ENCODE peak calls at places on chromosomes 16 and 17, in ten cellular contexts. J is CD4-positive, alpha-beta memory T cell; W is glutamatergic neuron; Z is NCI-H69; V is T-helper 1 cell; D is stimulated activated CD4-positive, alpha-beta T cell treated with anti-CD3 and anti-CD28 coated beads, TNF-alpha, amount 100 ng/mL, for 1 hour; N is epithelial cell of esophagus; T is HepG2; O is ELR; X is adipocyte. I is an unnamed sample.

GRCh38 chr16:31367875-31368274 is 12.9 kb downstream of the ITGAX start:
- DNase-seq in J (no peak), W (no peak), Z (no peak), V (no peak), D (no peak), N (no peak), T (no peak), O (no peak), X (no peak), I (no peak)

GRCh38 chr16:10877472-10877946 is 507 bp downstream of the CIITA start:
- DNase-seq in J (no peak), W (no peak), Z (peak; percentile 78), V (no peak), D (no peak), N (no peak), T (no peak), O (no peak), X (no peak), I (peak; percentile 39)

GRCh38 chr17:73644145-73645049 is at the start of gene SDK2:
- DNase-seq in J (no peak), W (peak; percentile 55), Z (peak; percentile 61), V (no peak), D (no peak), N (peak; percentile 34), T (no peak), O (no peak), X (peak; percentile 25), I (peak; percentile 63)

GRCh38 chr17:32609085-32609484 is 122.3 kb downstream of the CDK5R1 start:
- DNase-seq in J (peak; percentile 69), W (no peak), Z (peak; percentile 80), V (peak; percentile 46), D (peak; percentile 30), N (peak; percentile 79), T (peak; percentile 6), O (peak; percentile 51), X (no peak), I (peak; percentile 44)

GRCh38 chr16:19542138-19542821 is 13.2 kb upstream of the VPS35L start:
- DNase-seq in J (no peak), W (no peak), Z (peak; percentile 98), V (no peak), D (no peak), N (peak; percentile 45), T (peak; percentile 98), O (no peak), X (no peak), I (peak; percentile 98)

GRCh38 chr17:70181376-70181775 is 12.0 kb downstream of the KCNJ2 start:
- DNase-seq in J (no peak), W (no peak), Z (peak; percentile 5), V (no peak), D (no peak), N (peak; percentile 25), T (no peak), O (no peak), X (no peak), I (no peak)

GRCh38 chr16:84520778-84521770 is 16.6 kb upstream of the MEAK7 start:
- DNase-seq in J (no peak), W (no peak), Z (peak; percentile 96), V (no peak), D (no peak), N (peak; percentile 78), T (no peak), O (no peak), X (no peak), I (peak; percentile 71)

GRCh38 chr17:82050761-82051641 is 610 bp downstream of the RFNG start:
- DNase-seq in J (no peak), W (no peak), Z (no peak), V (no peak), D (no peak), N (no peak), T (no peak), O (no peak), X (peak; percentile 23), I (no peak)

GRCh38 chr17:50693041-50693682 is 14.6 kb downstream of the ANKRD40 start:
- DNase-seq in J (no peak), W (no peak), Z (peak; percentile 28), V (no peak), D (no peak), N (peak; percentile 29), T (peak; percentile 92), O (peak; percentile 33), X (peak; percentile 53), I (no peak)

GRCh38 chr17:57868007-57868774 is 18.3 kb upstream of the MRPS23 start:
- DNase-seq in J (no peak), W (peak; percentile 62), Z (peak; percentile 94), V (no peak), D (no peak), N (peak; percentile 95), T (peak; percentile 59), O (peak; percentile 91), X (peak; percentile 87), I (peak; percentile 100)

GRCh38 chr17:17328251-17328650 is 25.1 kb downstream of the NT5M start:
- DNase-seq in J (no peak), W (no peak), Z (no peak), V (no peak), D (no peak), N (no peak), T (no peak), O (no peak), X (no peak), I (no peak)

GRCh38 chr17:78839762-78840529 is 668 bp downstream of the USP36 start:
- DNase-seq in J (peak; percentile 66), W (peak; percentile 46), Z (peak; percentile 64), V (peak; percentile 45), D (peak; percentile 10), N (peak; percentile 48), T (peak; percentile 44), O (peak; percentile 63), X (peak; percentile 75), I (peak; percentile 56)

GRCh38 chr17:57051886-57052342 is 33.1 kb upstream of the AKAP1 start:
- DNase-seq in J (no peak), W (no peak), Z (peak; percentile 96), V (no peak), D (no peak), N (peak; percentile 65), T (no peak), O (no peak), X (no peak), I (no peak)

GRCh38 chr16:89924298-89924924 is 1.3 kb downstream of the TUBB3 start:
- DNase-seq in J (no peak), W (peak; percentile 91), Z (peak; percentile 89), V (no peak), D (no peak), N (peak; percentile 44), T (peak; percentile 55), O (peak; percentile 63), X (peak; percentile 80), I (peak; percentile 82)

GRCh38 chr16:54061454-54061853 is 225.1 kb downstream of the IRX3 start:
- DNase-seq in J (no peak), W (no peak), Z (no peak), V (no peak), D (no peak), N (no peak), T (no peak), O (no peak), X (no peak), I (no peak)

GRCh38 chr16:69443809-69444611 is 19.6 kb downstream of the CYB5B start:
- DNase-seq in J (peak; percentile 31), W (no peak), Z (peak; percentile 20), V (no peak), D (no peak), N (peak; percentile 43), T (no peak), O (peak; percentile 66), X (peak; percentile 74), I (no peak)

GRCh38 chr16:1550061-1550460 is 16.6 kb downstream of the TMEM204 start:
- DNase-seq in J (no peak), W (no peak), Z (no peak), V (no peak), D (no peak), N (no peak), T (no peak), O (no peak), X (no peak), I (peak; percentile 81)

GRCh38 chr17:49375544-49375943 is 13.5 kb upstream of the ZNF652 start:
- DNase-seq in J (no peak), W (no peak), Z (no peak), V (no peak), D (no peak), N (no peak), T (no peak), O (no peak), X (no peak), I (no peak)

GRCh38 chr17:79075861-79076406 is 1.3 kb downstream of the ENGASE start:
- DNase-seq in J (no peak), W (no peak), Z (no peak), V (no peak), D (no peak), N (no peak), T (no peak), O (no peak), X (no peak), I (no peak)

GRCh38 chr16:17529982-17530760 is 59.4 kb upstream of the XYLT1 start:
- DNase-seq in J (peak; percentile 53), W (no peak), Z (no peak), V (no peak), D (no peak), N (no peak), T (no peak), O (no peak), X (no peak), I (no peak)

GRCh38 chr16:83967838-83968482 is at the start of gene NECAB2:
- DNase-seq in J (no peak), W (peak; percentile 78), Z (peak; percentile 66), V (no peak), D (no peak), N (peak; percentile 22), T (no peak), O (peak; percentile 59), X (peak; percentile 79), I (peak; percentile 56)